ENCODE peak calls at places on chromosome 21, in nine cellular contexts. One of them, this sample, is unnamed.

GRCh38 chr21:14493731-14494130 is 52.4 kb downstream of the SAMSN1 start:
- DNase-seq in ovary: no peak
- DNase-seq in hepatocyte: no peak
- DNase-seq in RWPE1: no peak
- DNase-seq in esophagus squamous epithelium: no peak
- DNase-seq in cardiac muscle cell: no peak
- DNase-seq in fibroblast of lung: no peak
- DNase-seq in endothelial cell of umbilical vein: no peak
- DNase-seq in neural progenitor cell: no peak
- DNase-seq in this sample: no peak

GRCh38 chr21:41976611-41977010 is 22.8 kb upstream of the C2CD2 start:
- DNase-seq in esophagus squamous epithelium: no peak
- DNase-seq in neural progenitor cell: no peak
- DNase-seq in cardiac muscle cell: no peak
- DNase-seq in ovary: no peak
- DNase-seq in fibroblast of lung: no peak
- DNase-seq in RWPE1: no peak
- DNase-seq in endothelial cell of umbilical vein: no peak
- DNase-seq in hepatocyte: no peak
- DNase-seq in this sample: no peak

GRCh38 chr21:16579538-16579937 is 849.8 kb downstream of the USP25 start:
- DNase-seq in endothelial cell of umbilical vein: peak; percentile 27
- DNase-seq in RWPE1: no peak
- DNase-seq in esophagus squamous epithelium: no peak
- DNase-seq in cardiac muscle cell: no peak
- DNase-seq in hepatocyte: peak; percentile 59
- DNase-seq in neural progenitor cell: no peak
- DNase-seq in fibroblast of lung: peak; percentile 95
- DNase-seq in ovary: no peak
- DNase-seq in this sample: no peak

GRCh38 chr21:31894441-31894840 is 21.6 kb downstream of the HUNK start:
- DNase-seq in esophagus squamous epithelium: no peak
- DNase-seq in endothelial cell of umbilical vein: no peak
- DNase-seq in neural progenitor cell: no peak
- DNase-seq in hepatocyte: no peak
- DNase-seq in cardiac muscle cell: no peak
- DNase-seq in RWPE1: no peak
- DNase-seq in ovary: no peak
- DNase-seq in fibroblast of lung: no peak
- DNase-seq in this sample: no peak

GRCh38 chr21:29295066-29295650 is 3.6 kb upstream of the BACH1 start:
- DNase-seq in RWPE1: no peak
- DNase-seq in endothelial cell of umbilical vein: no peak
- DNase-seq in esophagus squamous epithelium: no peak
- DNase-seq in cardiac muscle cell: no peak
- DNase-seq in fibroblast of lung: no peak
- DNase-seq in neural progenitor cell: no peak
- DNase-seq in hepatocyte: no peak
- DNase-seq in ovary: no peak
- DNase-seq in this sample: no peak

GRCh38 chr21:21816778-21817177 is 818.6 kb downstream of the NCAM2 start:
- DNase-seq in fibroblast of lung: no peak
- DNase-seq in hepatocyte: no peak
- DNase-seq in ovary: no peak
- DNase-seq in endothelial cell of umbilical vein: no peak
- DNase-seq in RWPE1: no peak
- DNase-seq in esophagus squamous epithelium: no peak
- DNase-seq in neural progenitor cell: no peak
- DNase-seq in cardiac muscle cell: no peak
- DNase-seq in this sample: no peak

GRCh38 chr21:40732243-40732642 is 114.7 kb downstream of the DSCAM start:
- DNase-seq in hepatocyte: no peak
- DNase-seq in esophagus squamous epithelium: no peak
- DNase-seq in neural progenitor cell: no peak
- DNase-seq in fibroblast of lung: no peak
- DNase-seq in RWPE1: no peak
- DNase-seq in ovary: no peak
- DNase-seq in endothelial cell of umbilical vein: no peak
- DNase-seq in cardiac muscle cell: no peak
- DNase-seq in this sample: no peak

GRCh38 chr21:41610042-41610839 is 102.3 kb upstream of the TMPRSS2 start:
- DNase-seq in neural progenitor cell: peak; percentile 82
- DNase-seq in ovary: no peak
- DNase-seq in endothelial cell of umbilical vein: peak; percentile 42
- DNase-seq in RWPE1: no peak
- DNase-seq in cardiac muscle cell: peak; percentile 83
- DNase-seq in hepatocyte: peak; percentile 79
- DNase-seq in esophagus squamous epithelium: no peak
- DNase-seq in fibroblast of lung: peak; percentile 60
- DNase-seq in this sample: no peak

GRCh38 chr21:28148400-28149064 is 844.1 kb downstream of the LTN1 start:
- DNase-seq in fibroblast of lung: peak; percentile 42
- DNase-seq in neural progenitor cell: no peak
- DNase-seq in RWPE1: no peak
- DNase-seq in endothelial cell of umbilical vein: no peak
- DNase-seq in esophagus squamous epithelium: no peak
- DNase-seq in cardiac muscle cell: no peak
- DNase-seq in hepatocyte: no peak
- DNase-seq in ovary: no peak
- DNase-seq in this sample: no peak

GRCh38 chr21:41761211-41762181 is 5.4 kb downstream of the RIPK4 start:
- DNase-seq in neural progenitor cell: peak; percentile 59
- DNase-seq in ovary: no peak
- DNase-seq in hepatocyte: peak; percentile 55
- DNase-seq in RWPE1: no peak
- DNase-seq in cardiac muscle cell: peak; percentile 51
- DNase-seq in esophagus squamous epithelium: no peak
- DNase-seq in fibroblast of lung: no peak
- DNase-seq in endothelial cell of umbilical vein: no peak
- DNase-seq in this sample: no peak

GRCh38 chr21:27202301-27202700 is 235.4 kb upstream of the ADAMTS5 start:
- DNase-seq in RWPE1: no peak
- DNase-seq in endothelial cell of umbilical vein: no peak
- DNase-seq in hepatocyte: no peak
- DNase-seq in esophagus squamous epithelium: no peak
- DNase-seq in fibroblast of lung: no peak
- DNase-seq in cardiac muscle cell: no peak
- DNase-seq in neural progenitor cell: no peak
- DNase-seq in ovary: no peak
- DNase-seq in this sample: no peak

GRCh38 chr21:37145635-37146111 is 72.6 kb downstream of the TTC3 start:
- DNase-seq in RWPE1: peak; percentile 14
- DNase-seq in endothelial cell of umbilical vein: no peak
- DNase-seq in hepatocyte: no peak
- DNase-seq in neural progenitor cell: peak; percentile 45
- DNase-seq in cardiac muscle cell: no peak
- DNase-seq in fibroblast of lung: no peak
- DNase-seq in esophagus squamous epithelium: no peak
- DNase-seq in ovary: no peak
- DNase-seq in this sample: no peak

GRCh38 chr21:35476616-35477395 is 427.7 kb upstream of the RUNX1 start:
- DNase-seq in cardiac muscle cell: no peak
- DNase-seq in RWPE1: no peak
- DNase-seq in fibroblast of lung: peak; percentile 65
- DNase-seq in hepatocyte: no peak
- DNase-seq in neural progenitor cell: no peak
- DNase-seq in endothelial cell of umbilical vein: peak; percentile 84
- DNase-seq in esophagus squamous epithelium: no peak
- DNase-seq in ovary: no peak
- DNase-seq in this sample: no peak

GRCh38 chr21:41171210-41171609 is 3.2 kb downstream of the BACE2 start:
- DNase-seq in RWPE1: peak; percentile 74
- DNase-seq in esophagus squamous epithelium: no peak
- DNase-seq in hepatocyte: no peak
- DNase-seq in ovary: no peak
- DNase-seq in endothelial cell of umbilical vein: peak; percentile 69
- DNase-seq in fibroblast of lung: no peak
- DNase-seq in cardiac muscle cell: no peak
- DNase-seq in neural progenitor cell: no peak
- DNase-seq in this sample: no peak

GRCh38 chr21:36694041-36694515 is 4.8 kb upstream of the SIM2 start:
- DNase-seq in cardiac muscle cell: no peak
- DNase-seq in hepatocyte: no peak
- DNase-seq in esophagus squamous epithelium: no peak
- DNase-seq in fibroblast of lung: peak; percentile 52
- DNase-seq in neural progenitor cell: peak; percentile 56
- DNase-seq in endothelial cell of umbilical vein: peak; percentile 29
- DNase-seq in RWPE1: no peak
- DNase-seq in ovary: no peak
- DNase-seq in this sample: no peak

GRCh38 chr21:34668803-34669148 is at the start of gene CLIC6:
- DNase-seq in esophagus squamous epithelium: no peak
- DNase-seq in endothelial cell of umbilical vein: no peak
- DNase-seq in fibroblast of lung: no peak
- DNase-seq in RWPE1: no peak
- DNase-seq in cardiac muscle cell: peak; percentile 6
- DNase-seq in neural progenitor cell: peak; percentile 57
- DNase-seq in hepatocyte: peak; percentile 28
- DNase-seq in ovary: peak; percentile 21
- DNase-seq in this sample: no peak

GRCh38 chr21:35401476-35401875 is 352.4 kb upstream of the RUNX1 start:
- DNase-seq in ovary: no peak
- DNase-seq in hepatocyte: no peak
- DNase-seq in RWPE1: no peak
- DNase-seq in endothelial cell of umbilical vein: no peak
- DNase-seq in esophagus squamous epithelium: no peak
- DNase-seq in cardiac muscle cell: no peak
- DNase-seq in neural progenitor cell: no peak
- DNase-seq in fibroblast of lung: no peak
- DNase-seq in this sample: no peak

GRCh38 chr21:19640964-19641363 is 1237.4 kb upstream of the TMPRSS15 start:
- DNase-seq in RWPE1: no peak
- DNase-seq in neural progenitor cell: no peak
- DNase-seq in fibroblast of lung: no peak
- DNase-seq in esophagus squamous epithelium: no peak
- DNase-seq in hepatocyte: no peak
- DNase-seq in cardiac muscle cell: no peak
- DNase-seq in ovary: no peak
- DNase-seq in endothelial cell of umbilical vein: no peak
- DNase-seq in this sample: no peak

DNA sequence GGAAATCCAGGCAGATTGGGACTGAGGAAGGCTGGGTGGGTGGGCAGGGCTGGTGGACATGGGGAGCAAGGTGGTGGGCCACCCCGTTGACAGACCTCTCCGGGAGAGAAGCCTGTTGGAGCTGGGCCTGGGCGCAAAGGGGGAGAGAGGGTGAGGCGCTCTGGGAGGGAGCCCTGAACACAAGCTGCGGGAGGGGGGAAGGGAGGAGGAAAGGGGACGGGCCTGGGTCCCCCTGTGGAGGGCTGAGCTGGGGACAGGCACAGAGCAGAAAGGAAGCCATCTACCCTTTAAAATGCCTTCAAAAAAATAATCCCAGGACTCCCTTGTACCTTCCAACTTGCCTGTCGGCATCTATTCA is 161.8 kb downstream of the PSMG1 start:
- DNase-seq in cardiac muscle cell: no peak
- DNase-seq in endothelial cell of umbilical vein: no peak
- DNase-seq in ovary: no peak
- DNase-seq in fibroblast of lung: no peak
- DNase-seq in RWPE1: no peak
- DNase-seq in esophagus squamous epithelium: no peak
- DNase-seq in neural progenitor cell: no peak
- DNase-seq in hepatocyte: no peak
- DNase-seq in this sample: no peak
- H3K27ac ChIP-seq in cardiac muscle cell: no peak overlapping the region
- H3K27ac ChIP-seq in endothelial cell of umbilical vein: no peak overlapping the region
- H3K27ac ChIP-seq in ovary: no peak overlapping the region
- H3K27ac ChIP-seq in fibroblast of lung: peak overlapping the region; percentile 94
- H3K27ac ChIP-seq in RWPE1: peak overlapping the region; percentile 93
- H3K27ac ChIP-seq in esophagus squamous epithelium: peak overlapping the region; percentile 70
- H3K27ac ChIP-seq in neural progenitor cell: no peak overlapping the region
- H3K27ac ChIP-seq in hepatocyte: no peak overlapping the region
- H3K27ac ChIP-seq in this sample: no peak overlapping the region

GRCh38 chr21:46095106-46095719 is 2.7 kb upstream of the COL6A2 start:
- DNase-seq in neural progenitor cell: no peak
- DNase-seq in hepatocyte: no peak
- DNase-seq in endothelial cell of umbilical vein: no peak
- DNase-seq in esophagus squamous epithelium: no peak
- DNase-seq in ovary: peak; percentile 15
- DNase-seq in fibroblast of lung: no peak
- DNase-seq in RWPE1: no peak
- DNase-seq in cardiac muscle cell: no peak
- DNase-seq in this sample: no peak
- TF ChIP-seq CTCF in neural progenitor cell: no peak
- TF ChIP-seq CTCF in hepatocyte: no peak
- TF ChIP-seq CTCF in endothelial cell of umbilical vein: no peak
- TF ChIP-seq CTCF in esophagus squamous epithelium: no peak
- TF ChIP-seq CTCF in ovary: no peak
- TF ChIP-seq CTCF in fibroblast of lung: no peak
- TF ChIP-seq CTCF in RWPE1: no peak
- TF ChIP-seq CTCF in cardiac muscle cell: no peak
- TF ChIP-seq CTCF in this sample: no peak

GRCh38 chr21:38652396-38652795 is 153.3 kb upstream of the ETS2 start:
- DNase-seq in cardiac muscle cell: no peak
- DNase-seq in neural progenitor cell: no peak
- DNase-seq in endothelial cell of umbilical vein: no peak
- DNase-seq in fibroblast of lung: no peak
- DNase-seq in ovary: no peak
- DNase-seq in hepatocyte: no peak
- DNase-seq in RWPE1: no peak
- DNase-seq in esophagus squamous epithelium: no peak
- DNase-seq in this sample: no peak
- H3K27ac ChIP-seq in cardiac muscle cell: no peak overlapping the region
- H3K27ac ChIP-seq in neural progenitor cell: no peak overlapping the region
- H3K27ac ChIP-seq in endothelial cell of umbilical vein: no peak overlapping the region
- H3K27ac ChIP-seq in fibroblast of lung: no peak overlapping the region
- H3K27ac ChIP-seq in ovary: no peak overlapping the region
- H3K27ac ChIP-seq in hepatocyte: no peak overlapping the region
- H3K27ac ChIP-seq in RWPE1: no peak overlapping the region
- H3K27ac ChIP-seq in esophagus squamous epithelium: no peak overlapping the region
- H3K27ac ChIP-seq in this sample: no peak overlapping the region

GRCh38 chr21:39085843-39086415 is 97.3 kb downstream of the PSMG1 start:
- DNase-seq in hepatocyte: no peak
- DNase-seq in neural progenitor cell: no peak
- DNase-seq in RWPE1: no peak
- DNase-seq in endothelial cell of umbilical vein: no peak
- DNase-seq in cardiac muscle cell: no peak
- DNase-seq in esophagus squamous epithelium: no peak
- DNase-seq in ovary: no peak
- DNase-seq in fibroblast of lung: no peak
- DNase-seq in this sample: no peak

GRCh38 chr21:39087238-39087975 is 95.8 kb downstream of the PSMG1 start:
- DNase-seq in cardiac muscle cell: no peak
- DNase-seq in esophagus squamous epithelium: no peak
- DNase-seq in neural progenitor cell: peak; percentile 40
- DNase-seq in RWPE1: no peak
- DNase-seq in endothelial cell of umbilical vein: no peak
- DNase-seq in hepatocyte: no peak
- DNase-seq in fibroblast of lung: no peak
- DNase-seq in ovary: no peak
- DNase-seq in this sample: no peak

GRCh38 chr21:39084979-39085729 is 98.1 kb downstream of the PSMG1 start:
- DNase-seq in hepatocyte: peak; percentile 66
- DNase-seq in esophagus squamous epithelium: no peak
- DNase-seq in fibroblast of lung: no peak
- DNase-seq in endothelial cell of umbilical vein: no peak
- DNase-seq in ovary: no peak
- DNase-seq in neural progenitor cell: no peak
- DNase-seq in RWPE1: no peak
- DNase-seq in cardiac muscle cell: no peak
- DNase-seq in this sample: no peak

GRCh38 chr21:39087976-39088370 is 95.3 kb downstream of the PSMG1 start:
- DNase-seq in esophagus squamous epithelium: no peak
- DNase-seq in fibroblast of lung: no peak
- DNase-seq in ovary: no peak
- DNase-seq in hepatocyte: no peak
- DNase-seq in neural progenitor cell: no peak
- DNase-seq in cardiac muscle cell: no peak
- DNase-seq in endothelial cell of umbilical vein: no peak
- DNase-seq in RWPE1: no peak
- DNase-seq in this sample: no peak

GRCh38 chr21:39086547-39086946 is 96.7 kb downstream of the PSMG1 start:
- DNase-seq in ovary: no peak
- DNase-seq in endothelial cell of umbilical vein: no peak
- DNase-seq in neural progenitor cell: no peak
- DNase-seq in fibroblast of lung: no peak
- DNase-seq in cardiac muscle cell: no peak
- DNase-seq in esophagus squamous epithelium: no peak
- DNase-seq in RWPE1: no peak
- DNase-seq in hepatocyte: no peak
- DNase-seq in this sample: no peak
- TF ChIP-seq CTCF in ovary: no peak
- TF ChIP-seq CTCF in endothelial cell of umbilical vein: no peak
- TF ChIP-seq CTCF in neural progenitor cell: peak; percentile 19
- TF ChIP-seq CTCF in fibroblast of lung: peak; percentile 14
- TF ChIP-seq CTCF in cardiac muscle cell: no peak
- TF ChIP-seq CTCF in esophagus squamous epithelium: no peak
- TF ChIP-seq CTCF in RWPE1: no peak
- TF ChIP-seq CTCF in hepatocyte: peak; percentile 8
- TF ChIP-seq CTCF in this sample: no peak

This sample was measured in CD8-positive, alpha-beta T cell.